ENCODE peak calls at places on chromosomes 12 and 14, in six cellular contexts. One of them, this sample, is unnamed. For H3K79me2 and H3K4me1, the result is how much of the 10 kb centered on the place peaks cover.

GRCh38 chr14:36221097-36221496 is 44.6 kb upstream of the PTCSC3 start:
- DNase-seq in fibroblast of lung: no peak
- DNase-seq in GM23338: peak
- DNase-seq in H1: no peak
- DNase-seq in PC-3: no peak
- DNase-seq in PC-9: no peak
- DNase-seq in this sample: no peak

GRCh38 chr12:6614513-6615177 is 7.5 kb upstream of the CHD4 start:
- DNase-seq in fibroblast of lung: no peak
- DNase-seq in GM23338: peak
- DNase-seq in H1: no peak
- DNase-seq in PC-3: no peak
- DNase-seq in PC-9: no peak
- DNase-seq in this sample: no peak

GRCh38 chr12:132554857-132555630 is 55.3 kb downstream of the LRCOL1 start:
- DNase-seq in fibroblast of lung: no peak
- DNase-seq in GM23338: peak
- DNase-seq in H1: no peak
- DNase-seq in PC-3: no peak
- DNase-seq in PC-9: no peak
- DNase-seq in this sample: no peak

GRCh38 chr12:78703820-78704525 is 160.6 kb upstream of the SYT1 start:
- DNase-seq in fibroblast of lung: peak
- DNase-seq in GM23338: no peak
- DNase-seq in H1: no peak
- DNase-seq in PC-3: peak
- DNase-seq in PC-9: peak
- DNase-seq in this sample: peak

GRCh38 chr12:55932546-55932919 is 1.6 kb downstream of the DGKA start:
- DNase-seq in fibroblast of lung: peak
- DNase-seq in GM23338: no peak
- DNase-seq in H1: no peak
- DNase-seq in PC-3: no peak
- DNase-seq in PC-9: no peak
- DNase-seq in this sample: peak

GRCh38 chr12:104358353-104359003 is 54.9 kb downstream of the EID3 start:
- DNase-seq in fibroblast of lung: peak
- DNase-seq in GM23338: peak
- DNase-seq in H1: no peak
- DNase-seq in PC-3: peak
- DNase-seq in PC-9: peak
- DNase-seq in this sample: peak

GRCh38 chr12:104303538-104304151 is at the start of gene EID3:
- DNase-seq in fibroblast of lung: peak
- DNase-seq in GM23338: peak
- DNase-seq in H1: no peak
- DNase-seq in PC-3: no peak
- DNase-seq in PC-9: peak
- DNase-seq in this sample: peak

GRCh38 chr14:42429401-42429800 is 822.7 kb downstream of the LRFN5 start:
- DNase-seq in fibroblast of lung: no peak
- DNase-seq in GM23338: no peak
- DNase-seq in H1: no peak
- DNase-seq in PC-3: no peak
- DNase-seq in PC-9: no peak
- DNase-seq in this sample: no peak

GRCh38 chr12:15268927-15269552 is 47.8 kb upstream of the RERG start:
- DNase-seq in fibroblast of lung: peak
- DNase-seq in GM23338: peak
- DNase-seq in H1: no peak
- DNase-seq in PC-3: peak
- DNase-seq in PC-9: peak
- DNase-seq in this sample: peak

GRCh38 chr12:115998119-115998633 is 279.3 kb downstream of the MED13L start:
- DNase-seq in fibroblast of lung: peak
- DNase-seq in GM23338: peak
- DNase-seq in H1: peak
- DNase-seq in PC-3: peak
- DNase-seq in PC-9: no peak
- DNase-seq in this sample: peak

GRCh38 chr12:46402451-46402850 is 29.9 kb upstream of the SLC38A2 start:
- DNase-seq in fibroblast of lung: peak
- DNase-seq in GM23338: no peak
- DNase-seq in H1: no peak
- DNase-seq in PC-3: peak
- DNase-seq in PC-9: no peak
- DNase-seq in this sample: peak

GRCh38 chr14:20440882-20441281 is 4.9 kb upstream of the KLHL33 start:
- DNase-seq in fibroblast of lung: no peak
- DNase-seq in GM23338: no peak
- DNase-seq in H1: no peak
- DNase-seq in PC-3: no peak
- DNase-seq in PC-9: no peak
- DNase-seq in this sample: no peak

GRCh38 chr14:44989497-44990440 is 27.8 kb downstream of the TOGARAM1 start:
- DNase-seq in fibroblast of lung: no peak
- DNase-seq in GM23338: no peak
- DNase-seq in H1: no peak
- DNase-seq in PC-3: no peak
- DNase-seq in PC-9: no peak
- DNase-seq in this sample: no peak

GRCh38 chr12:67239061-67239460 is 30.1 kb upstream of the CAND1 start:
- DNase-seq in fibroblast of lung: no peak
- DNase-seq in GM23338: no peak
- DNase-seq in H1: no peak
- DNase-seq in PC-3: peak
- DNase-seq in PC-9: no peak
- DNase-seq in this sample: peak

GRCh38 chr12:30885321-30885720 is 41.2 kb upstream of the TSPAN11 start:
- DNase-seq in fibroblast of lung: no peak
- DNase-seq in GM23338: no peak
- DNase-seq in H1: no peak
- DNase-seq in PC-3: no peak
- DNase-seq in PC-9: no peak
- DNase-seq in this sample: no peak

GRCh38 chr14:90388437-90388836 is 8.4 kb upstream of the CALM1 start:
- DNase-seq in fibroblast of lung: peak
- DNase-seq in GM23338: peak
- DNase-seq in H1: no peak
- DNase-seq in PC-3: peak
- DNase-seq in PC-9: peak
- DNase-seq in this sample: peak

GRCh38 chr12:67811437-67812361 is 163.2 kb downstream of the DYRK2 start:
- DNase-seq in fibroblast of lung: peak
- DNase-seq in GM23338: no peak
- DNase-seq in H1: no peak
- DNase-seq in PC-3: peak
- DNase-seq in PC-9: peak
- DNase-seq in this sample: peak

GRCh38 chr12:127238061-127238460 is 1028.9 kb upstream of the TMEM132C start:
- DNase-seq in fibroblast of lung: no peak
- DNase-seq in GM23338: no peak
- DNase-seq in H1: no peak
- DNase-seq in PC-3: no peak
- DNase-seq in PC-9: no peak
- DNase-seq in this sample: peak

GRCh38 chr12:22979854-22980253 is 354.9 kb downstream of the ETNK1 start:
- DNase-seq in fibroblast of lung: no peak
- DNase-seq in GM23338: no peak
- DNase-seq in H1: no peak
- DNase-seq in PC-3: no peak
- DNase-seq in PC-9: no peak
- DNase-seq in this sample: peak

GRCh38 chr12:120874547-120875245 is 29.5 kb downstream of the SPPL3 start:
- DNase-seq in fibroblast of lung: no peak
- DNase-seq in GM23338: no peak
- DNase-seq in H1: no peak
- DNase-seq in PC-3: no peak
- DNase-seq in PC-9: no peak
- DNase-seq in this sample: no peak
- H3K79me2 ChIP-seq in fibroblast of lung: under half
- H3K79me2 ChIP-seq in GM23338: half or more
- H3K79me2 ChIP-seq in H1: under half
- H3K79me2 ChIP-seq in PC-3: half or more
- H3K79me2 ChIP-seq in PC-9: half or more
- H3K79me2 ChIP-seq in this sample: half or more

GRCh38 chr14:103129301-103130016 is 6.2 kb downstream of the TNFAIP2 start:
- DNase-seq in fibroblast of lung: no peak
- DNase-seq in GM23338: no peak
- DNase-seq in H1: no peak
- DNase-seq in PC-3: peak
- DNase-seq in PC-9: peak
- DNase-seq in this sample: peak
- H3K4me1 ChIP-seq in fibroblast of lung: under half
- H3K4me1 ChIP-seq in GM23338: under half
- H3K4me1 ChIP-seq in H1: under half
- H3K4me1 ChIP-seq in PC-3: half or more
- H3K4me1 ChIP-seq in PC-9: half or more
- H3K4me1 ChIP-seq in this sample: under half

DNA sequence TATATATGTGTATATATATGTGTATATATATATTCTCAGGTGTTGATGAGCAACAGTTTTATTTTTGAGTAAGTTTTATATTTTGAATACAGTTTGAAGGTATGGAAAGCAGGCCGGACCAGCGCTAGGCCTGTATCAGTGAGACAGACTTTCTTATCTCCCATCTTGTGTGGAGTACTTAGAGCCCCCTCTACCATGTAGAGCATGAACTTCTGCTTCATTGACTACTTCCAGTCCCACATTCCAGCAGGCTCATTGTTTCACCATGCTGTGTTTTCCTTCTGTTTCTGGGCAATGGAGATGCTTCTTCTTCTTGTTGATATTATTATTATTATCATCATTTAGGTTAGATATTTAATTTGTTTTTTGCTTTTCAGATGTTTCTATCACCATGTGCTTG is 76.4 kb downstream of the SLC16A7 start:
- DNase-seq in fibroblast of lung: no peak
- DNase-seq in GM23338: peak
- DNase-seq in H1: no peak
- DNase-seq in PC-3: no peak
- DNase-seq in PC-9: no peak
- DNase-seq in this sample: no peak
- H3K79me2 ChIP-seq in fibroblast of lung: under half
- H3K79me2 ChIP-seq in GM23338: under half
- H3K79me2 ChIP-seq in H1: under half
- H3K79me2 ChIP-seq in PC-3: under half
- H3K79me2 ChIP-seq in PC-9: under half
- H3K79me2 ChIP-seq in this sample: under half

DNA sequence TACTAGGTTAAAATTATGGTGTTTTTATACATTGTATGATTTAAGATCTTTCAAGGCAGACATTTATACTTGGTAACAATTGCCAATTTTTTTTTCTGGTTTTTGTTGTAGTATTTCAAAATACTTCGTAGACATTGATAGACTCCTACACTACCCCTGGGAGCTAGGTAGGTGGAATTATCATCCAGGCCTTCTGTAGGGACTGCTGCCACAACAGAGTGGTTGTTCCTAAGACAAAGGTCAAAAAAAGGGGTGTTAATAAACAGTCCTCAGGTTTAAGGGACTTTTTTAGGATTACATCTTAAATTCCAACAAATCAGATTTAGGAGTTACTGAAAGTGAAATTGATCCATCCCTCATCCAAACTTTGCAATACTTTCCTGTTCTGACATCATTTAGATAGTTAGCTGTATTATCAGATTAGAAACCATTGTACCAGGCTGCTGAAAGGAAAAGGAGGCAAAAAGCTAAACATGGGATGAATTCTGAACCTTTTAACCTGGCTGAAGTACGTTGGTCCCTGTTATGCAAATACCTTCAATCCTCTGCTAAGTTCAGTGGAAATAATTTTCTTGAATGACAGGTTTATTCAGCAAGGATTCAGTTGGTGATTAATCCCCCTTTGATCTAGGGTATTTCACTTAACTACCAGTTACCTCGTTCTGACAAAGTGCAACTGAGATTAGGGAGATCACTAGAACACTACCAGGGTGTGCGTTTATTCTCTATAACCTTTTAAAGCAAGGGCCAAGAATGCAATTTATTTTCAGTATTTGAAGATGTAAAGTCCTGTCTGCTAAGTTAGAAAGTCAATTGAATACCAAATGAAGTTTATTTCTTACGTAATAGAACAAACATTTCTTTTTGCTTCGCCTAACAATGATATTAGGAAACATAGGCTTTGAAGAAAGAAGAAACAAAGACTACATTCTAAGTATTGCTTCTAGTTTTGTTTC is 23.2 kb downstream of the AP5M1 start:
- DNase-seq in fibroblast of lung: no peak
- DNase-seq in GM23338: no peak
- DNase-seq in H1: no peak
- DNase-seq in PC-3: no peak
- DNase-seq in PC-9: peak
- DNase-seq in this sample: no peak
- H3K4me1 ChIP-seq in fibroblast of lung: under half
- H3K4me1 ChIP-seq in GM23338: under half
- H3K4me1 ChIP-seq in H1: under half
- H3K4me1 ChIP-seq in PC-3: under half
- H3K4me1 ChIP-seq in PC-9: under half
- H3K4me1 ChIP-seq in this sample: under half

GRCh38 chr12:1565172-1565571 is 29.2 kb downstream of the FBXL14 start:
- DNase-seq in fibroblast of lung: no peak
- DNase-seq in GM23338: no peak
- DNase-seq in H1: no peak
- DNase-seq in PC-3: no peak
- DNase-seq in PC-9: peak
- DNase-seq in this sample: no peak

GRCh38 chr12:1566449-1567135 is 27.8 kb downstream of the FBXL14 start:
- DNase-seq in fibroblast of lung: no peak
- DNase-seq in GM23338: peak
- DNase-seq in H1: no peak
- DNase-seq in PC-3: no peak
- DNase-seq in PC-9: peak
- DNase-seq in this sample: no peak

GRCh38 chr12:1562813-1563412 is 31.5 kb downstream of the FBXL14 start:
- DNase-seq in fibroblast of lung: no peak
- DNase-seq in GM23338: no peak
- DNase-seq in H1: no peak
- DNase-seq in PC-3: no peak
- DNase-seq in PC-9: peak
- DNase-seq in this sample: no peak

GRCh38 chr12:1559729-1560128 is 34.7 kb downstream of the FBXL14 start:
- DNase-seq in fibroblast of lung: no peak
- DNase-seq in GM23338: no peak
- DNase-seq in H1: no peak
- DNase-seq in PC-3: no peak
- DNase-seq in PC-9: no peak
- DNase-seq in this sample: no peak

DNA sequence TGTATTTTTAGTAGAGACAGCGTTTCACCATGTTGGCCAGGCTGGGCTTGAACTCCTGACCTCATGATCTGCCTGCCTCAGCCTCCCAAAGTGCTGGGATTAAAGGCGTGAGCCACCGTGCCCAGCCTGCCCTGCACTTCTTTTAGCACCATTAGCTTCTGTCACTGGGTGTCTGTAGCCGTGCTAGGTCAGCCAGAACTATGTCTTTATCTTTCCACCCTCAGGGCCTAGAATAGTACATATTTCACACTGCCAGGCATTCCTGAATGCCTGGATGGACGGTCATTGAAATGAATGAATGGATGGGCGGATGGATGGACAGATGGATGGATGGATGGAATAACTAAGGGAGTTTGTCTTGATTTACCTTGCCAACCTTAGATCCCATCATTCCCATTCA is 33.7 kb downstream of the FBXL14 start:
- DNase-seq in fibroblast of lung: no peak
- DNase-seq in GM23338: no peak
- DNase-seq in H1: no peak
- DNase-seq in PC-3: no peak
- DNase-seq in PC-9: peak
- DNase-seq in this sample: no peak
- H3K79me2 ChIP-seq in fibroblast of lung: half or more
- H3K79me2 ChIP-seq in GM23338: under half
- H3K79me2 ChIP-seq in H1: under half
- H3K79me2 ChIP-seq in PC-3: under half
- H3K79me2 ChIP-seq in PC-9: under half
- H3K79me2 ChIP-seq in this sample: under half

This sample was measured in mammary epithelial cell.